ENCODE peak calls at places on chromosomes 11 and 22, in ten cellular contexts. K, M, V, R, P, X, F, O, S and G are unnamed samples.

GRCh38 chr11:35289821-35290220 is 129.5 kb downstream of the SLC1A2 start:
- DNase-seq in K (peak), M (peak), V (no peak), R (no peak), P (peak), X (no peak), F (no peak), O (peak), S (no peak), G (no peak)

GRCh38 chr22:40247976-40248375 is 70.3 kb downstream of the TNRC6B start:
- DNase-seq in K (no peak), M (no peak), V (no peak), R (peak), P (no peak), X (peak), F (no peak), O (no peak), S (no peak), G (peak)

GRCh38 chr11:131693756-131694155 is 323.3 kb downstream of the NTM start:
- DNase-seq in K (no peak), M (no peak), V (no peak), R (no peak), P (peak), X (no peak), F (no peak), O (no peak), S (no peak), G (no peak)

GRCh38 chr22:44925465-44926123 is 84.2 kb downstream of the PHF21B start:
- DNase-seq in K (no peak), M (no peak), V (no peak), R (no peak), P (no peak), X (no peak), F (no peak), O (no peak), S (no peak), G (no peak)

GRCh38 chr22:19037282-19038163 is 84.7 kb downstream of the DGCR2 start:
- DNase-seq in K (no peak), M (no peak), V (no peak), R (no peak), P (no peak), X (no peak), F (no peak), O (no peak), S (no peak), G (no peak)

GRCh38 chr11:75577198-75577597 is 15.1 kb downstream of the SERPINH1 start:
- DNase-seq in K (peak), M (no peak), V (no peak), R (peak), P (no peak), X (peak), F (no peak), O (no peak), S (no peak), G (peak)

GRCh38 chr11:66637557-66638176 is 836 bp upstream of the RBM4 start:
- DNase-seq in K (no peak), M (no peak), V (no peak), R (no peak), P (peak), X (no peak), F (no peak), O (no peak), S (no peak), G (no peak)

GRCh38 chr22:46638601-46639431 is 18.6 kb downstream of the GRAMD4 start:
- DNase-seq in K (peak), M (no peak), V (no peak), R (no peak), P (no peak), X (no peak), F (no peak), O (no peak), S (no peak), G (no peak)

GRCh38 chr11:68471360-68472340 is 11.1 kb downstream of the PPP6R3 start:
- DNase-seq in K (no peak), M (peak), V (no peak), R (peak), P (peak), X (no peak), F (no peak), O (peak), S (no peak), G (peak)

GRCh38 chr11:70495351-70496310 is 97.3 kb downstream of the CTTN start:
- DNase-seq in K (no peak), M (no peak), V (no peak), R (no peak), P (no peak), X (no peak), F (no peak), O (no peak), S (no peak), G (no peak)

GRCh38 chr11:12706531-12707499 is 32.6 kb downstream of the TEAD1 start:
- DNase-seq in K (no peak), M (no peak), V (no peak), R (no peak), P (no peak), X (no peak), F (no peak), O (no peak), S (no peak), G (no peak)

GRCh38 chr11:65290448-65291165 is 24.1 kb upstream of the CDC42EP2 start:
- DNase-seq in K (peak), M (peak), V (peak), R (no peak), P (peak), X (no peak), F (peak), O (peak), S (no peak), G (no peak)

GRCh38 chr22:46803031-46803880 is 40.8 kb downstream of the TBC1D22A start:
- DNase-seq in K (peak), M (no peak), V (no peak), R (peak), P (no peak), X (peak), F (no peak), O (peak), S (no peak), G (peak)

GRCh38 chr11:2721163-2721935 is 21.6 kb upstream of the KCNQ1OT1 start:
- DNase-seq in K (no peak), M (no peak), V (no peak), R (no peak), P (no peak), X (no peak), F (no peak), O (no peak), S (no peak), G (no peak)

GRCh38 chr11:62479631-62480201 is 60.9 kb downstream of the SCGB1A1 start:
- DNase-seq in K (peak), M (no peak), V (no peak), R (no peak), P (no peak), X (no peak), F (no peak), O (no peak), S (no peak), G (no peak)

GRCh38 chr11:3913921-3914320 is 58.5 kb downstream of the STIM1 start:
- DNase-seq in K (no peak), M (no peak), V (no peak), R (no peak), P (no peak), X (no peak), F (no peak), O (no peak), S (no peak), G (no peak)

GRCh38 chr11:14336507-14337503 is 22.2 kb downstream of the RRAS2 start:
- DNase-seq in K (peak), M (peak), V (no peak), R (no peak), P (peak), X (no peak), F (peak), O (peak), S (peak), G (no peak)

GRCh38 chr11:68048681-68049508 is 10.1 kb downstream of the TCIRG1 start:
- DNase-seq in K (no peak), M (no peak), V (no peak), R (no peak), P (no peak), X (no peak), F (no peak), O (no peak), S (no peak), G (no peak)

GRCh38 chr11:101860694-101861371 is 54.0 kb upstream of the CEP126 start:
- DNase-seq in K (peak), M (no peak), V (no peak), R (peak), P (peak), X (no peak), F (peak), O (peak), S (no peak), G (peak)

GRCh38 chr11:46345131-46345597 is 2.1 kb upstream of the DGKZ start:
- DNase-seq in K (no peak), M (no peak), V (peak), R (peak), P (no peak), X (no peak), F (no peak), O (no peak), S (peak), G (peak)

GRCh38 chr22:25990940-25991339 is 178.3 kb upstream of the SEZ6L start:
- DNase-seq in K (no peak), M (no peak), V (no peak), R (no peak), P (no peak), X (no peak), F (no peak), O (no peak), S (no peak), G (no peak)

GRCh38 chr22:50176850-50177536 is 6.5 kb downstream of the PANX2 start:
- DNase-seq in K (no peak), M (no peak), V (no peak), R (no peak), P (no peak), X (no peak), F (no peak), O (no peak), S (no peak), G (no peak)

GRCh38 chr22:22316589-22316988 is 72.0 kb downstream of the VPREB1 start:
- DNase-seq in K (no peak), M (no peak), V (no peak), R (no peak), P (no peak), X (no peak), F (no peak), O (no peak), S (no peak), G (no peak)